ENCODE peak calls at places on chromosomes 16 and 17, in eight cellular contexts. One of them, this sample, is unnamed.

GRCh38 chr16:8885674-8886592 is 3.8 kb downstream of the LITAFD start:
- DNase-seq in mesothelial cell of epicardium: no peak
- DNase-seq in SW480: peak; percentile 27
- DNase-seq in T-helper 1 cell: no peak
- DNase-seq in fibroblast of the conjunctiva: no peak
- DNase-seq in body of pancreas: no peak
- DNase-seq in ACHN: peak; percentile 79
- DNase-seq in keratinocyte: no peak
- DNase-seq in this sample: no peak

GRCh38 chr16:56246051-56246817 is 54.9 kb downstream of the GNAO1 start:
- DNase-seq in mesothelial cell of epicardium: no peak
- DNase-seq in fibroblast of the conjunctiva: no peak
- DNase-seq in SW480: no peak
- DNase-seq in T-helper 1 cell: no peak
- DNase-seq in keratinocyte: peak; percentile 79
- DNase-seq in ACHN: peak; percentile 41
- DNase-seq in body of pancreas: no peak
- DNase-seq in this sample: peak; percentile 58

GRCh38 chr16:19874026-19874425 is 10.6 kb downstream of the GPRC5B start:
- DNase-seq in fibroblast of the conjunctiva: no peak
- DNase-seq in body of pancreas: no peak
- DNase-seq in SW480: no peak
- DNase-seq in mesothelial cell of epicardium: no peak
- DNase-seq in ACHN: no peak
- DNase-seq in T-helper 1 cell: no peak
- DNase-seq in keratinocyte: no peak
- DNase-seq in this sample: no peak

GRCh38 chr16:70679653-70680494 is 6.0 kb downstream of the MTSS2 start:
- DNase-seq in SW480: no peak
- DNase-seq in body of pancreas: no peak
- DNase-seq in ACHN: no peak
- DNase-seq in T-helper 1 cell: no peak
- DNase-seq in mesothelial cell of epicardium: no peak
- DNase-seq in keratinocyte: no peak
- DNase-seq in fibroblast of the conjunctiva: no peak
- DNase-seq in this sample: peak; percentile 79

GRCh38 chr16:66422366-66422765 is 4.7 kb upstream of the BEAN1 start:
- DNase-seq in SW480: no peak
- DNase-seq in fibroblast of the conjunctiva: no peak
- DNase-seq in ACHN: no peak
- DNase-seq in mesothelial cell of epicardium: no peak
- DNase-seq in T-helper 1 cell: no peak
- DNase-seq in keratinocyte: no peak
- DNase-seq in body of pancreas: no peak
- DNase-seq in this sample: no peak

GRCh38 chr17:80260791-80261158 is at the start of gene RNF213:
- DNase-seq in keratinocyte: no peak
- DNase-seq in mesothelial cell of epicardium: no peak
- DNase-seq in T-helper 1 cell: peak; percentile 48
- DNase-seq in body of pancreas: peak; percentile 66
- DNase-seq in fibroblast of the conjunctiva: no peak
- DNase-seq in ACHN: peak; percentile 40
- DNase-seq in SW480: peak; percentile 42
- DNase-seq in this sample: peak; percentile 58

GRCh38 chr17:38328620-38329019 is 15.1 kb downstream of the GPR179 start:
- DNase-seq in fibroblast of the conjunctiva: no peak
- DNase-seq in mesothelial cell of epicardium: no peak
- DNase-seq in SW480: no peak
- DNase-seq in T-helper 1 cell: no peak
- DNase-seq in ACHN: no peak
- DNase-seq in keratinocyte: no peak
- DNase-seq in body of pancreas: no peak
- DNase-seq in this sample: no peak

GRCh38 chr17:73690581-73691135 is 46.4 kb upstream of the SDK2 start:
- DNase-seq in keratinocyte: no peak
- DNase-seq in fibroblast of the conjunctiva: no peak
- DNase-seq in SW480: no peak
- DNase-seq in ACHN: no peak
- DNase-seq in T-helper 1 cell: no peak
- DNase-seq in mesothelial cell of epicardium: no peak
- DNase-seq in body of pancreas: no peak
- DNase-seq in this sample: peak; percentile 85

GRCh38 chr17:33750943-33751701 is 458.0 kb upstream of the ASIC2 start:
- DNase-seq in keratinocyte: peak; percentile 7
- DNase-seq in body of pancreas: peak; percentile 71
- DNase-seq in fibroblast of the conjunctiva: peak; percentile 21
- DNase-seq in ACHN: peak; percentile 52
- DNase-seq in T-helper 1 cell: peak; percentile 50
- DNase-seq in SW480: peak; percentile 48
- DNase-seq in mesothelial cell of epicardium: peak; percentile 52
- DNase-seq in this sample: peak; percentile 92

GRCh38 chr16:14366447-14366846 is 263.6 kb downstream of the PARN start:
- DNase-seq in SW480: no peak
- DNase-seq in ACHN: no peak
- DNase-seq in body of pancreas: no peak
- DNase-seq in fibroblast of the conjunctiva: no peak
- DNase-seq in T-helper 1 cell: no peak
- DNase-seq in keratinocyte: no peak
- DNase-seq in mesothelial cell of epicardium: no peak
- DNase-seq in this sample: no peak

GRCh38 chr16:78994135-78994534 is 606.4 kb downstream of the MAF start:
- DNase-seq in mesothelial cell of epicardium: no peak
- DNase-seq in T-helper 1 cell: no peak
- DNase-seq in ACHN: no peak
- DNase-seq in SW480: no peak
- DNase-seq in fibroblast of the conjunctiva: no peak
- DNase-seq in keratinocyte: no peak
- DNase-seq in body of pancreas: no peak
- DNase-seq in this sample: no peak

GRCh38 chr17:57649731-57650484 is 95.2 kb downstream of the CCDC182 start:
- DNase-seq in ACHN: peak; percentile 67
- DNase-seq in fibroblast of the conjunctiva: no peak
- DNase-seq in T-helper 1 cell: no peak
- DNase-seq in mesothelial cell of epicardium: no peak
- DNase-seq in body of pancreas: no peak
- DNase-seq in SW480: no peak
- DNase-seq in keratinocyte: no peak
- DNase-seq in this sample: peak; percentile 82